ENCODE peak calls at places on chromosomes 11 and 22, in seven cellular contexts. X is foreskin fibroblast, I is HS-5, V is amniotic stem cell, C is GM06990, Z is NCI-H748 treated with DMSO at 0.1 percent for 48 hours, P is thoracic aorta. O is an unnamed sample.
A peak's percentile ranks its signal among the peaks of the same experiment; 100 is the strongest.

GRCh38 chr11:560305-561147 is at the start of the genes LMNTD2 and RASSF7:
- DNase-seq in X (peak; percentile 75), I (no peak), V (peak; percentile 52), C (peak; percentile 92), Z (peak; percentile 78), P (peak; percentile 51), O (peak; percentile 97)

GRCh38 chr11:68816917-68817419 is 24.7 kb downstream of the CPT1A start:
- DNase-seq in X (no peak), I (no peak), V (no peak), C (no peak), Z (no peak), P (no peak), O (no peak)

GRCh38 chr22:41917906-41918791 is 3.3 kb upstream of the SHISA8 start:
- DNase-seq in X (peak; percentile 42), I (peak; percentile 13), V (no peak), C (peak; percentile 67), Z (no peak), P (no peak), O (peak; percentile 88)

GRCh38 chr11:32796425-32796824 is 2.0 kb upstream of the CCDC73 start:
- DNase-seq in X (no peak), I (no peak), V (no peak), C (no peak), Z (no peak), P (no peak), O (no peak)

GRCh38 chr11:125454047-125454446 is 42.0 kb downstream of the FEZ1 start:
- DNase-seq in X (no peak), I (no peak), V (no peak), C (no peak), Z (no peak), P (no peak), O (no peak)

GRCh38 chr11:75592699-75593098 is 30.6 kb downstream of the SERPINH1 start:
- DNase-seq in X (no peak), I (no peak), V (no peak), C (no peak), Z (peak; percentile 94), P (no peak), O (no peak)

GRCh38 chr11:8354622-8355417 is 91.1 kb upstream of the LMO1 start:
- DNase-seq in X (no peak), I (no peak), V (no peak), C (peak; percentile 39), Z (peak; percentile 13), P (no peak), O (no peak)

GRCh38 chr11:129280027-129280811 is 88.1 kb upstream of the ARHGAP32 start:
- DNase-seq in X (peak; percentile 38), I (no peak), V (no peak), C (no peak), Z (no peak), P (no peak), O (no peak)

GRCh38 chr22:50459443-50460140 is 15.2 kb downstream of the SBF1 start:
- DNase-seq in X (no peak), I (no peak), V (no peak), C (no peak), Z (no peak), P (no peak), O (no peak)

GRCh38 chr11:131465746-131466145 is 95.3 kb downstream of the NTM start:
- DNase-seq in X (no peak), I (no peak), V (no peak), C (no peak), Z (no peak), P (no peak), O (peak; percentile 47)

GRCh38 chr11:65432133-65432650 is 9.6 kb downstream of the NEAT1 start:
- DNase-seq in X (no peak), I (no peak), V (no peak), C (no peak), Z (no peak), P (no peak), O (no peak)

GRCh38 chr11:85759915-85760314 is 51.0 kb downstream of the SYTL2 start:
- DNase-seq in X (peak; percentile 86), I (peak; percentile 67), V (no peak), C (no peak), Z (peak; percentile 11), P (no peak), O (no peak)

GRCh38 chr11:130831506-130832385 is 84.5 kb downstream of the SNX19 start:
- DNase-seq in X (no peak), I (no peak), V (no peak), C (peak; percentile 48), Z (peak; percentile 10), P (no peak), O (no peak)